ENCODE peak calls at places on chromosomes 2 and 18, in four cellular contexts. H is hepatocyte, F is HCT116, T is OCI-LY7. J is an unnamed sample.

GRCh38 chr18:64893349-64893748 is 744.5 kb upstream of the LINC00305 start:
- DNase-seq in H (no peak), F (no peak), T (no peak), J (no peak)

GRCh38 chr2:232477751-232478510 is 9.7 kb downstream of the ECEL1 start:
- DNase-seq in H (no peak), F (no peak), T (no peak), J (no peak)

GRCh38 chr18:43525149-43525548 is 247.9 kb upstream of the SYT4 start:
- DNase-seq in H (no peak), F (no peak), T (no peak), J (no peak)

GRCh38 chr2:189360861-189361260 is 80.4 kb upstream of the WDR75 start:
- DNase-seq in H (no peak), F (no peak), T (no peak), J (no peak)

GRCh38 chr2:239932881-239933735 is 92.0 kb downstream of the NDUFA10 start:
- DNase-seq in H (no peak), F (no peak), T (no peak), J (no peak)

GRCh38 chr2:242054406-242054805 is 184.9 kb downstream of the RTP5 start:
- DNase-seq in H (no peak), F (no peak), T (no peak), J (no peak)

GRCh38 chr2:189783451-189783926 is 650 bp downstream of the ORMDL1 start:
- DNase-seq in H (no peak), F (no peak), T (peak; percentile 57), J (peak; percentile 68)

GRCh38 chr2:102126660-102127059 is 15.9 kb upstream of the IL1R1 start:
- DNase-seq in H (no peak), F (no peak), T (no peak), J (peak; percentile 64)

GRCh38 chr2:41970898-41971660 is 76.7 kb upstream of the PKDCC start:
- DNase-seq in H (no peak), F (no peak), T (no peak), J (peak; percentile 45)

GRCh38 chr2:135563793-135564192 is 32.5 kb downstream of the R3HDM1 start:
- DNase-seq in H (no peak), F (no peak), T (no peak), J (peak; percentile 7)

GRCh38 chr2:109516445-109517117 is 97.2 kb downstream of the SEPTIN10 start:
- DNase-seq in H (peak; percentile 81), F (peak; percentile 33), T (no peak), J (peak; percentile 50)

GRCh38 chr2:12484536-12485115 is 232.1 kb upstream of the TRIB2 start:
- DNase-seq in H (no peak), F (no peak), T (no peak), J (peak; percentile 16)

GRCh38 chr2:73232471-73233153 is 427 bp downstream of the PRADC1 start:
- DNase-seq in H (peak; percentile 43), F (no peak), T (peak; percentile 53), J (peak; percentile 32)

GRCh38 chr2:238376884-238377391 is 49.8 kb upstream of the ASB1 start:
- DNase-seq in H (no peak), F (no peak), T (no peak), J (peak; percentile 23)

GRCh38 chr2:236179653-236180500 is 11.7 kb upstream of the GBX2 start:
- DNase-seq in H (no peak), F (no peak), T (no peak), J (peak; percentile 62)

GRCh38 chr2:218991674-218992168 is 1.5 kb downstream of the CRYBA2 start:
- DNase-seq in H (peak; percentile 53), F (no peak), T (no peak), J (peak; percentile 79)

GRCh38 chr2:176455865-176456291 is 186.6 kb downstream of the MTX2 start:
- DNase-seq in H (peak; percentile 33), F (no peak), T (no peak), J (peak; percentile 96)

GRCh38 chr2:134712736-134713495 is 5.9 kb downstream of the TMEM163 start:
- DNase-seq in H (no peak), F (no peak), T (no peak), J (no peak)

GRCh38 chr2:96694816-96695455 is 44.9 kb downstream of the LMAN2L start:
- DNase-seq in H (no peak), F (no peak), T (no peak), J (no peak)

GRCh38 chr2:42792583-42793313 is at the start of gene HAAO:
- DNase-seq in H (peak; percentile 92), F (no peak), T (no peak), J (peak; percentile 18)

GRCh38 chr2:157876066-157876770 is at the start of gene ACVR1:
- DNase-seq in H (peak; percentile 98), F (peak; percentile 90), T (peak; percentile 87), J (peak; percentile 99)

GRCh38 chr18:11320981-11321380 is 171.6 kb upstream of the PIEZO2 start:
- DNase-seq in H (no peak), F (no peak), T (no peak), J (peak; percentile 76)

GRCh38 chr2:60516826-60517225 is 36.6 kb downstream of the BCL11A start:
- DNase-seq in H (no peak), F (no peak), T (no peak), J (no peak)

GRCh38 chr2:227479865-227480475 is 8.0 kb downstream of the AGFG1 start:
- DNase-seq in H (no peak), F (no peak), T (peak; percentile 31), J (peak; percentile 65)

GRCh38 chr2:181810823-181811695 is 80.5 kb upstream of the ITPRID2 start:
- DNase-seq in H (peak; percentile 56), F (peak; percentile 98), T (no peak), J (peak; percentile 84)

GRCh38 chr2:95530734-95531133 is 46.2 kb upstream of the TRIM43B start:
- DNase-seq in H (no peak), F (no peak), T (no peak), J (peak; percentile 90)

GRCh38 chr2:26196683-26197418 is 24.0 kb downstream of the GAREM2 start:
- DNase-seq in H (no peak), F (no peak), T (peak; percentile 42), J (no peak)

DNA sequence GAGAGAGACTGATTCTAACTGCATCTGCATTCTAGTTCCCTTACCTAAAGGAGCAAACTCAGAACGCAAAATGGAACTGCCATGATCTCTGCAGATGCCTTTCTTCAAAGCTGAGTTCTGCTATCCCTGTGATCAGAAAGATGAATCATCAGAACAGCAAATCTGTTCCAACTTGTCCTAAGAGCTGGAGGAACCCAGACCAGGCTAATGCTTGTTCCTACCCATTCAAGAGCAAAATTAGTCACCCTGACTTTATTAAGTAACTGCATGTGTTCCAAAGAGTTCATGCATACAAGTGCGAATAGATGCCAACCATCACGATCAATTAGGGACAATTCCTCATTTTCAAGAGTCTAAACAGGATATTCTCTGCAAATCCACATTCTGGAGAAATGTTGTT is 46.5 kb downstream of the MBP start:
- DNase-seq in H (no peak), F (no peak), T (no peak), J (peak; percentile 92)
- H3K9me3 ChIP-seq in H (no peaks in the 10 kb centered on the region), F (no peaks in the 10 kb centered on the region), T (no peaks in the 10 kb centered on the region), J (no peaks in the 10 kb centered on the region)

GRCh38 chr2:46876741-46877384 is 38.7 kb downstream of the MCFD2 start:
- DNase-seq in H (peak; percentile 68), F (peak; percentile 83), T (peak; percentile 18), J (peak; percentile 89)
- TF ChIP-seq EZH2phosphoT487 in H (no peak), F (no peak), T (no peak), J (no peak)

DNA sequence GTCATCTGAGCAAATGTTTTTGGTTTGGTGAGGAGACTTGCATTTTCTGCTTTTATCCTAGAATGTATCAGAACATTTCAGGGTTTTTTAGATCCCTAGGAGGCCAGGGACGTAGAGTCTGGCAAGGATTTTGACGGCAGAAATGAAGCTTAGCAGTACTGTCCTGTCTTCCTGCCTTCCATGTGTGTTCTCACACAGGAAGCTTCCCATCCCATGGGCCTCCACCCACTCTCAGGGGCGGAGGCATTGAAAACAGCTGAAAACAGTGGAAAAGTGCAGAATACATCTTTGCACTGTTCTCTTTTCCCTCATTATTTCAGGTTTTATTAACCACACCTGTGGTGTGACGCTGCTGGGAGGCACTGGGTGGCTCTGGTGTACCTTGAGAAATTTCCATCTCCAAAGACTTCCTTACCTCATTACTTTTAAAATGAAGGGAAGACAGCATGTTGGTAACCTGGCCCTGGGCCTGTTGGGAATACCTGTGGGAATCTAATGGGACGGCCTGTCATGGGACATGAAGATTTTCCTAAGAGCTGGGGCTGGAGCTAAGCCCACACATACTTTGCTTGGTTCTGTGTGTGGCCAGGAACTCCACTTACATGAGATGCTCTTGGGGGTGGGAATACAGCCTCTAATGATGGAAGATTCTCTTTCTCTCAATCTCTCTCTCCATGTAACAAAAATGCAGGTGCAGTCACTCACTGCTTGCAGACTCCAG is 20.5 kb downstream of the PCARE start:
- DNase-seq in H (no peak), F (peak; percentile 15), T (no peak), J (peak; percentile 40)
- H2AFZ ChIP-seq in H (no peak overlapping the region), F (peak overlapping the region; percentile 90), T (no peak overlapping the region), J (peak overlapping the region; percentile 75)

GRCh38 chr18:71047882-71048281 is 759.0 kb downstream of the SOCS6 start:
- DNase-seq in H (no peak), F (no peak), T (no peak), J (no peak)
- H3K9me3 ChIP-seq in H (no peaks in the 10 kb centered on the region), F (peaks cover 11% of the 10 kb centered on the region), T (no peaks in the 10 kb centered on the region), J (no peaks in the 10 kb centered on the region)

GRCh38 chr2:173008786-173009185 is 66.9 kb upstream of the MAP3K20 start:
- DNase-seq in H (no peak), F (no peak), T (no peak), J (no peak)

GRCh38 chr2:173010233-173010632 is 65.4 kb upstream of the MAP3K20 start:
- DNase-seq in H (no peak), F (no peak), T (no peak), J (no peak)
- TF ChIP-seq EZH2phosphoT487 in H (no peak), F (no peak), T (no peak), J (no peak)

GRCh38 chr2:122563781-122564180 is 808.3 kb downstream of the TSN start:
- DNase-seq in H (no peak), F (no peak), T (no peak), J (no peak)

GRCh38 chr2:122564843-122565242 is 809.4 kb downstream of the TSN start:
- DNase-seq in H (no peak), F (no peak), T (no peak), J (no peak)

GRCh38 chr2:122570641-122571040 is 815.2 kb downstream of the TSN start:
- DNase-seq in H (no peak), F (no peak), T (no peak), J (no peak)

GRCh38 chr2:122565364-122565763 is 809.9 kb downstream of the TSN start:
- DNase-seq in H (no peak), F (no peak), T (no peak), J (no peak)
- H2AFZ ChIP-seq in H (no peak overlapping the region), F (no peak overlapping the region), T (no peak overlapping the region), J (no peak overlapping the region)

DNA sequence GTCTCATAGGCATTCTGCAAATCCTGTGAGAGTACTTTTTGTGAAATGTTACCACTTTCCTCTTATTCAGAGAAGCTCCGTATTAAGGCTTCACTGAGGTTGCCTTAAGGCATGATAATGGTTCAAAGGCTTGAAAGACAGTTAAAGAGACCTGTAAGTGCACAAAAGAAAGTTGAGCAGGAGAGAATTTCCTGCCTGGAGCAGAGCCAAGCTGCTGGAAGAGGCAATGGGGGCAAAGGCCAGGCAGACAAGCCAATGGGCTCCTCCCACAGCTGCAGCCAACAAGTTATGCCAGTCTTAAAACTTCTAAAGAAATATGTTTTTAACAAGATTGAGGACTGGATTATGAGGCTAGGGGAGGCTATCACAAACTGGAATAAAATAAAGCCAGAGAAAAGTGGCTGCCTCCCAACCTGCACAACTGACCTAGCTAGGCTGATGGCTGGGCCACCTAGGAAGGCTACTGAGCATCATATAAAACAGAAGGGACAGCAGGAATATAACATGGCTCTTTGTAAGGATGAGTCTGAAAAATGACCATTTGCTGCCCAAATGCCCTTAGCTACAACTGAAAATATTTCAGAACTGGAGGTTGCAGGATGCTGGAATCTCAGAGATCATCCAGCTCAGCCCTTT is 2.1 kb downstream of the IL1B start:
- DNase-seq in H (peak; percentile 72), F (no peak), T (no peak), J (no peak)
- H3K9me3 ChIP-seq in H (no peaks in the 10 kb centered on the region), F (no peaks in the 10 kb centered on the region), T (no peaks in the 10 kb centered on the region), J (no peaks in the 10 kb centered on the region)

GRCh38 chr2:10326151-10326616 is 23.5 kb downstream of the HPCAL1 start:
- DNase-seq in H (no peak), F (no peak), T (no peak), J (no peak)
- TF ChIP-seq EZH2phosphoT487 in H (no peak), F (no peak), T (no peak), J (no peak)

J was measured in GM23248.